ENCODE peak calls at places on chromosome 10, in nine cellular contexts. I is HFF-Myc, E is cardiac fibroblast, M is astrocyte, A is astrocyte of the spinal cord, S is right lobe of liver, G is fibroblast of the aortic adventitia, Z is endodermal cell, L is uterus. P is an unnamed sample.

GRCh38 chr10:105718207-105718995 is 1077.3 kb downstream of the SORCS3 start:
- DNase-seq in I (no peak), E (no peak), M (no peak), A (no peak), S (no peak), G (no peak), Z (no peak), L (no peak), P (no peak)

GRCh38 chr10:13268841-13269240 is 31.0 kb downstream of the PHYH start:
- DNase-seq in I (no peak), E (peak), M (no peak), A (no peak), S (no peak), G (peak), Z (peak), L (no peak), P (no peak)

GRCh38 chr10:32171213-32171612 is 115.0 kb upstream of the KIF5B start:
- DNase-seq in I (no peak), E (no peak), M (no peak), A (no peak), S (no peak), G (no peak), Z (no peak), L (no peak), P (no peak)

GRCh38 chr10:111993321-111993720 is 190.2 kb downstream of the GPAM start:
- DNase-seq in I (no peak), E (no peak), M (no peak), A (no peak), S (no peak), G (no peak), Z (peak), L (no peak), P (no peak)

GRCh38 chr10:15744217-15744865 is 24.6 kb upstream of the ITGA8 start:
- DNase-seq in I (peak), E (peak), M (no peak), A (peak), S (no peak), G (peak), Z (peak), L (peak), P (peak)

GRCh38 chr10:111087331-111087756 is 10.5 kb downstream of the ADRA2A start:
- DNase-seq in I (no peak), E (no peak), M (no peak), A (no peak), S (no peak), G (no peak), Z (no peak), L (no peak), P (no peak)

GRCh38 chr10:131618587-131619267 is 282.1 kb upstream of the PPP2R2D start:
- DNase-seq in I (no peak), E (no peak), M (no peak), A (no peak), S (no peak), G (no peak), Z (no peak), L (no peak), P (no peak)

GRCh38 chr10:127426746-127427145 is 122.4 kb upstream of the NPS start:
- DNase-seq in I (no peak), E (no peak), M (no peak), A (no peak), S (no peak), G (peak), Z (no peak), L (no peak), P (peak)

GRCh38 chr10:124650820-124651401 is 93.3 kb downstream of the FAM53B start:
- DNase-seq in I (no peak), E (no peak), M (peak), A (no peak), S (no peak), G (no peak), Z (no peak), L (no peak), P (no peak)

GRCh38 chr10:86017841-86018734 is 348.5 kb downstream of the GRID1 start:
- DNase-seq in I (no peak), E (no peak), M (no peak), A (no peak), S (no peak), G (no peak), Z (no peak), L (no peak), P (no peak)

GRCh38 chr10:126097558-126098215 is 201.3 kb downstream of the FANK1 start:
- DNase-seq in I (no peak), E (no peak), M (peak), A (no peak), S (no peak), G (no peak), Z (no peak), L (no peak), P (no peak)

GRCh38 chr10:61635946-61636345 is 26.8 kb upstream of the CABCOCO1 start:
- DNase-seq in I (no peak), E (no peak), M (peak), A (peak), S (no peak), G (peak), Z (no peak), L (no peak), P (peak)

GRCh38 chr10:46551701-46552525 is 4.5 kb downstream of the GPRIN2 start:
- DNase-seq in I (no peak), E (no peak), M (no peak), A (no peak), S (peak), G (no peak), Z (peak), L (peak), P (no peak)

GRCh38 chr10:72567884-72568283 is 58.0 kb downstream of the MICU1 start:
- DNase-seq in I (no peak), E (peak), M (no peak), A (peak), S (no peak), G (no peak), Z (no peak), L (no peak), P (peak)

GRCh38 chr10:57988964-57989363 is 278.7 kb downstream of the IPMK start:
- DNase-seq in I (no peak), E (no peak), M (no peak), A (no peak), S (no peak), G (no peak), Z (no peak), L (no peak), P (no peak)

GRCh38 chr10:102634696-102635095 is 9.6 kb upstream of the TRIM8 start:
- DNase-seq in I (no peak), E (no peak), M (no peak), A (no peak), S (peak), G (no peak), Z (peak), L (no peak), P (no peak)

GRCh38 chr10:101725296-101725695 is 30.3 kb upstream of the FBXW4 start:
- DNase-seq in I (no peak), E (no peak), M (no peak), A (no peak), S (no peak), G (no peak), Z (no peak), L (no peak), P (no peak)

GRCh38 chr10:28312572-28312971 is 9.7 kb upstream of the MPP7 start:
- DNase-seq in I (no peak), E (no peak), M (no peak), A (no peak), S (no peak), G (no peak), Z (no peak), L (no peak), P (peak)

GRCh38 chr10:106506509-106507265 is 657.8 kb downstream of the SORCS1 start:
- DNase-seq in I (no peak), E (peak), M (peak), A (peak), S (no peak), G (no peak), Z (no peak), L (no peak), P (no peak)

GRCh38 chr10:6228647-6229046 is 25.9 kb downstream of the PFKFB3 start:
- DNase-seq in I (no peak), E (no peak), M (no peak), A (no peak), S (peak), G (peak), Z (no peak), L (no peak), P (no peak)

GRCh38 chr10:58963101-58963534 is 213.3 kb upstream of the PHYHIPL start:
- DNase-seq in I (no peak), E (no peak), M (no peak), A (no peak), S (no peak), G (no peak), Z (peak), L (no peak), P (no peak)

GRCh38 chr10:30199376-30200018 is 140.1 kb upstream of the JCAD start:
- DNase-seq in I (no peak), E (no peak), M (no peak), A (no peak), S (no peak), G (no peak), Z (no peak), L (no peak), P (no peak)

DNA sequence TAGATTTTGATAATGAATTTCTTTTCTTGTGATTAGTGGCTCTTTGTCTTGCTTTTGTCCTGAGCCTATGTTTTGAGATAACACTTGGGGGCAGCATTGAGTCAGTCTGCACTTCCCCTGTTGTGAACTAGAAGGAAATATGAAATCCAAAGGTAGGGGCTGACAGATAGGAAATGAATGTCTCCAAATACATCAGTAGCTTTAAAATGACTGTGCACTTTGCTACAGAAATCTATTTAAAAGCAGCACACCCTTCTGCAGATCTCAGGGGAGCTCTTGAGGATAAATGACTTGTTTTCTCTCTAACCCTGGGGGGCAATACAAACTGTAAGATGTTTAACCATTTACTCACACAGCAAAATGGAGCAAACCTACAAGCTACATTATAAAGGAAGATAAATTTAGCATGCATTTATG is 176.0 kb upstream of the MYO3A start:
- DNase-seq in I (no peak), E (peak), M (peak), A (peak), S (no peak), G (peak), Z (peak), L (no peak), P (peak)
- H3K4me3 ChIP-seq in I (no peak), E (no peak), M (no peak), A (no peak), S (no peak), G (no peak), Z (peak), L (no peak), P (no peak)

DNA sequence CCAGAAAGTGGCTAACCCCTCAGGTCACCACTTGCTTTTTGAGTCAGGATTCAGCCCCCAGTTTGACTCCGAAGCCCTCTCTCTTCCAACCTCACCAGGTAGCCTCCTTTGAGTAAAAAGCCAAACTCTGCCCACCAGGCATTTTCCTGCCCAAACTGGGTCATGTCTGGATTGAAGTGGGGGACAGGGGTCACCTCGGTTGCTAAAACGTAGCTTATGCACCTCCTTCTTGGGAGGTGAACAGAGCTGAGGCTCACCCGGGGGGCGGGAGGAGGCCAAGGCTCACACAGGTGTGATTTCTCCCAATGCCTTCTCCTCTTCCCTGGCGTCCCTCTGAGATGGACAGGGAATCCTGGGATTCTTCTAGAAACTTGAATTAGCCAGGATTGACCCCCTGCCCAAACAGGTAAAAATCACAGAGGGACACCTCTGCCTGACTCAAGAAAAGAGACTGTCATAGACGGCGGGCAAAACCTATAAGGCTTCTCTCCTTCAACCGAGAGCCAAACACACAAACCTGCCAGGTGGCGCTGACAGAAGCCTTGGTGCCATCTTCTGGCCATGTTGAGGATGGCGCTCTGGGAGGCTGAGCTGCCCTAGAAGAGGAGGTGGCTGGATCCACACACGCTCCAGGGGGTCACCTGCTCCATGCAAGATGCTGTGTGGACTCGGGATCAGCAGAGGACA is 51.6 kb downstream of the PRLHR start:
- DNase-seq in I (no peak), E (peak), M (peak), A (peak), S (peak), G (peak), Z (peak), L (no peak), P (peak)
- TF ChIP-seq CTCF in I (peak), E (peak), M (peak), A (peak), S (peak), G (peak), Z (peak), L (peak), P (peak)

GRCh38 chr10:92595505-92595904 is 2.6 kb downstream of the KIF11 start:
- DNase-seq in I (no peak), E (no peak), M (no peak), A (no peak), S (no peak), G (no peak), Z (no peak), L (no peak), P (no peak)
- H3K4me3 ChIP-seq in I (peak), E (no peak), M (no peak), A (no peak), S (no peak), G (no peak), Z (peak), L (no peak), P (no peak)

GRCh38 chr10:63003816-63004453 is 129.2 kb upstream of the NRBF2 start:
- DNase-seq in I (no peak), E (no peak), M (no peak), A (no peak), S (no peak), G (peak), Z (peak), L (no peak), P (peak)
- TF ChIP-seq CTCF in I (peak), E (peak), M (peak), A (peak), S (peak), G (peak), Z (peak), L (no peak), P (peak)

P was measured in fibroblast of mammary gland.